ENCODE peak calls at places on chromosomes 6 and 20, in four cellular contexts. One of them, this sample, is unnamed.

GRCh38 chr20:59777814-59778575 is 155.4 kb downstream of the SYCP2 start:
- DNase-seq in OCI-LY7: no peak
- DNase-seq in fibroblast of pulmonary artery: no peak
- DNase-seq in CD8-positive, alpha-beta T cell: no peak
- DNase-seq in this sample: no peak

GRCh38 chr6:79231101-79231500 is 3.4 kb downstream of the HMGN3 start:
- DNase-seq in OCI-LY7: no peak
- DNase-seq in fibroblast of pulmonary artery: peak
- DNase-seq in CD8-positive, alpha-beta T cell: no peak
- DNase-seq in this sample: no peak

GRCh38 chr6:37007340-37008043 is 2.0 kb downstream of the FGD2 start:
- DNase-seq in OCI-LY7: peak
- DNase-seq in fibroblast of pulmonary artery: no peak
- DNase-seq in CD8-positive, alpha-beta T cell: no peak
- DNase-seq in this sample: no peak

GRCh38 chr6:155120034-155120433 is 124.9 kb downstream of the TIAM2 start:
- DNase-seq in OCI-LY7: no peak
- DNase-seq in CD8-positive, alpha-beta T cell: no peak
- DNase-seq in fibroblast of pulmonary artery: no peak
- DNase-seq in this sample: no peak

GRCh38 chr6:158536891-158537798 is 22.7 kb upstream of the TMEM181 start:
- DNase-seq in CD8-positive, alpha-beta T cell: no peak
- DNase-seq in OCI-LY7: no peak
- DNase-seq in fibroblast of pulmonary artery: peak
- DNase-seq in this sample: peak

GRCh38 chr6:44386364-44386928 is 1.1 kb upstream of the CDC5L start:
- DNase-seq in OCI-LY7: no peak
- DNase-seq in CD8-positive, alpha-beta T cell: no peak
- DNase-seq in fibroblast of pulmonary artery: no peak
- DNase-seq in this sample: no peak

GRCh38 chr6:157774153-157775135 is 48.6 kb upstream of the SNX9 start:
- DNase-seq in OCI-LY7: no peak
- DNase-seq in fibroblast of pulmonary artery: peak
- DNase-seq in CD8-positive, alpha-beta T cell: no peak
- DNase-seq in this sample: no peak

GRCh38 chr6:87297115-87297514 is 25.3 kb upstream of the SMIM8 start:
- DNase-seq in fibroblast of pulmonary artery: no peak
- DNase-seq in CD8-positive, alpha-beta T cell: no peak
- DNase-seq in OCI-LY7: no peak
- DNase-seq in this sample: no peak

GRCh38 chr6:146028250-146028789 is 542 bp upstream of the GRM1 start:
- DNase-seq in CD8-positive, alpha-beta T cell: peak
- DNase-seq in OCI-LY7: no peak
- DNase-seq in fibroblast of pulmonary artery: peak
- DNase-seq in this sample: peak

GRCh38 chr6:43373252-43373875 is 3.9 kb upstream of the ZNF318 start:
- DNase-seq in fibroblast of pulmonary artery: no peak
- DNase-seq in OCI-LY7: no peak
- DNase-seq in CD8-positive, alpha-beta T cell: no peak
- DNase-seq in this sample: no peak

GRCh38 chr6:43376551-43376981 is 7.1 kb upstream of the ZNF318 start:
- DNase-seq in CD8-positive, alpha-beta T cell: no peak
- DNase-seq in OCI-LY7: no peak
- DNase-seq in fibroblast of pulmonary artery: peak
- DNase-seq in this sample: no peak

GRCh38 chr6:43375693-43376092 is 6.2 kb upstream of the ZNF318 start:
- DNase-seq in fibroblast of pulmonary artery: no peak
- DNase-seq in OCI-LY7: no peak
- DNase-seq in CD8-positive, alpha-beta T cell: no peak
- DNase-seq in this sample: no peak

GRCh38 chr6:43378631-43379030 is 9.2 kb upstream of the ZNF318 start:
- DNase-seq in CD8-positive, alpha-beta T cell: no peak
- DNase-seq in fibroblast of pulmonary artery: no peak
- DNase-seq in OCI-LY7: no peak
- DNase-seq in this sample: no peak

GRCh38 chr6:43377710-43378229 is 8.3 kb upstream of the ZNF318 start:
- DNase-seq in CD8-positive, alpha-beta T cell: no peak
- DNase-seq in fibroblast of pulmonary artery: no peak
- DNase-seq in OCI-LY7: no peak
- DNase-seq in this sample: no peak
- TF ChIP-seq CTCF in CD8-positive, alpha-beta T cell: no peak
- TF ChIP-seq CTCF in fibroblast of pulmonary artery: no peak
- TF ChIP-seq CTCF in OCI-LY7: no peak
- TF ChIP-seq CTCF in this sample: no peak

GRCh38 chr20:35329435-35330139 is 37.4 kb upstream of the FAM83C start:
- DNase-seq in OCI-LY7: peak
- DNase-seq in CD8-positive, alpha-beta T cell: no peak
- DNase-seq in fibroblast of pulmonary artery: peak
- DNase-seq in this sample: peak
- TF ChIP-seq CTCF in OCI-LY7: peak
- TF ChIP-seq CTCF in CD8-positive, alpha-beta T cell: no peak
- TF ChIP-seq CTCF in fibroblast of pulmonary artery: peak
- TF ChIP-seq CTCF in this sample: peak

GRCh38 chr6:111564482-111564945 is 41.2 kb downstream of the TRAF3IP2 start:
- DNase-seq in CD8-positive, alpha-beta T cell: no peak
- DNase-seq in OCI-LY7: no peak
- DNase-seq in fibroblast of pulmonary artery: peak
- DNase-seq in this sample: peak

GRCh38 chr6:111562271-111562670 is 43.4 kb downstream of the TRAF3IP2 start:
- DNase-seq in CD8-positive, alpha-beta T cell: no peak
- DNase-seq in OCI-LY7: no peak
- DNase-seq in fibroblast of pulmonary artery: no peak
- DNase-seq in this sample: no peak

GRCh38 chr6:111565316-111566221 is 40.1 kb downstream of the TRAF3IP2 start:
- DNase-seq in OCI-LY7: peak
- DNase-seq in CD8-positive, alpha-beta T cell: no peak
- DNase-seq in fibroblast of pulmonary artery: no peak
- DNase-seq in this sample: no peak

GRCh38 chr6:111566222-111566717 is 39.4 kb downstream of the TRAF3IP2 start:
- DNase-seq in CD8-positive, alpha-beta T cell: no peak
- DNase-seq in fibroblast of pulmonary artery: no peak
- DNase-seq in OCI-LY7: peak
- DNase-seq in this sample: no peak

GRCh38 chr6:111563581-111563980 is 42.1 kb downstream of the TRAF3IP2 start:
- DNase-seq in CD8-positive, alpha-beta T cell: no peak
- DNase-seq in OCI-LY7: no peak
- DNase-seq in fibroblast of pulmonary artery: no peak
- DNase-seq in this sample: no peak
- TF ChIP-seq CTCF in CD8-positive, alpha-beta T cell: no peak
- TF ChIP-seq CTCF in OCI-LY7: no peak
- TF ChIP-seq CTCF in fibroblast of pulmonary artery: no peak
- TF ChIP-seq CTCF in this sample: no peak

DNA sequence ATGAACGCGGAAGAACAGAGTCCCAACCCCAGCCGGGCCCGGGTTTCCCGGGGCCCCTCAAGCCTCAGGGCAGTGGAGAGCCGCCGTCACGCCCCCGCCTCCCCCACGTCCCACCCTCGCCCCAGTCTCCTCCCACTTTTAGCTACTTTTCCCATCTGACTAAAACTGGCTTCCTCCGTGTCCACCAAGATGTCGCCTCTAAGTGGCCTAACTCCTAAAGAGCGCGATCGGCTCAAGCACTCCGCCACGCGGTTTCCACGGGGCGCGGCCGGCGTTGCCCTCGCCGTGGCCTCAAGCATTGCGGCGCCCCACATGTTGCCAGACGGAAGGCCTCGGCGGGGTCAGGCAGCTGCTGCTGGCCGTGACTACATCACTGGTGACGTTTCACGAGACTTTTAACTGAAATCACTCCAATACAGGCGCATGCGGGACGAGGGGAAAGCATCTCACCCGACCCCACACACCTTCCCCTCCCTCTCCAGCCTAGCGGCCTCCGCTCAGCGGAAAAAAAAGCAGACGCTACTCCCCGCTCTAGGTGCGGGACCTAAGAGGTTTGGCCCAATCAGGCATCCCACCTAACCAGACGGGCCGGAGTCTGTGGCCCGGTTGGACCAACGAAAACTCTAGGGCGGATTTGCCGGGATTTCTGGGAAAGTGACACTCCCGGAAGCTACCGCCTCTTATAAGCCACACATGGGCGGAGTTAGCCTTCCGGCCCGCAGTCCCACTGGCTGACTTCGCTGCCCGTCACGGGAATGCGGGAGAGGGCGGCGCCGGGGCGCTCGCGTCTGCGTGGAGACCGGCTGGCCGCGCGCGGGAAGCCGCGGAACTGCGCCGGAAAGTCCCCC is at the start of gene NXT1:
- DNase-seq in fibroblast of pulmonary artery: peak
- DNase-seq in OCI-LY7: peak
- DNase-seq in CD8-positive, alpha-beta T cell: peak
- DNase-seq in this sample: peak
- TF ChIP-seq CTCF in fibroblast of pulmonary artery: no peak
- TF ChIP-seq CTCF in OCI-LY7: peak
- TF ChIP-seq CTCF in CD8-positive, alpha-beta T cell: no peak
- TF ChIP-seq CTCF in this sample: no peak

DNA sequence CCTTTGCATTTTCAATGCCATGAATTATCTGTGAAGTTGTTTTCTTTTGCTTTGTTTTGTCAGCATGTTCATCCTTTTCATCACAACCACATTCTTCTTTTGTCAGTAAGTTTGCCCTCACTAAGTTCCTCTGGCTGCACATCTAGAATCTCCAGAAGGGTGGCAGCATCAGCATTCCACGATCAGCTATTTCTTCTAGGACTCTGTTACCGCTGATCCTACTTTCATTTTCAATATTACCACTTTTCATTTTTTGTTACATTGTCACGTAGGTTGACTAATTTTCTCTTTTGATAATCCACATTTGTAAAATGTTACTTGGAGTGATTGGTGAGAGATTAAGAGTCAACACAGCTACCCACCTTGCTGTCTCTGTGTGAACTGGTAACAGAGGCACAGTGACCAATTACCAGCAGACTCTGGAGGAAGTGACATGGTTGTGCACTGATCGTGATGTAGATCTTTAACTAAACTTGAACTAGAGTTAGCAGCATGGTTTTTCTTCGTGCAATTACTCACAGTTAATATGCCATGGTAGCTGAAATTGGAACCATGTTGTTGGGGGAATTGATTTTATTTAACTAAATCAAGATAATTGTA is 307.9 kb upstream of the SLC35B3 start:
- DNase-seq in CD8-positive, alpha-beta T cell: no peak
- DNase-seq in OCI-LY7: no peak
- DNase-seq in fibroblast of pulmonary artery: no peak
- DNase-seq in this sample: no peak
- TF ChIP-seq CTCF in CD8-positive, alpha-beta T cell: no peak
- TF ChIP-seq CTCF in OCI-LY7: no peak
- TF ChIP-seq CTCF in fibroblast of pulmonary artery: no peak
- TF ChIP-seq CTCF in this sample: no peak

DNA sequence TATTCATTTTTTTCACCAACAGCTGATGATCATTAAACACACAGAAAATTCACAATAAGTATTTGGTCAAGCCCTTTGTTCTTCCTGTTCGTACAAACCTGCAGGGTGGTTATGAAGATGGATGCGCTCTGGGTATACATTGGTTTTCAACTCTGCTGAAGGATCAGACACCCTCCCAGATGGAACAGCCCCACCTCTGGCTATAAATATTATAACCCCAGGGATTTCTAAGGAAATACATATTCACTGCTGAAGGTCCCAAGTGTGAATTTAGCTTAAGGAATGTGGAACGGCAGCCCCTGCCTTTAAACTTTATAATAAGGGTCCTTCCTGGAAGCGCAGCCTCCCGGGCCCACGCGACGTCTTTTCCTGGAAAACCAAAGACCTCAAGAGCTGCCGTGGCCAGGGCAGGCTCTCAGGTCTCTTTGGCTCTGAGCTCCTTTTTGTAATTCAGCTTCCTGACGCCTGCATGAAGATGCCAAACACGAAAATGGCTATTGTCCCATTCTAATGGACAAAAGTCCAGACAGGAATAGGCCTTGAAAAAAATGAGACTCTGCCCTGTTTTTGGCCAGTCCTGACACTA is 172.4 kb upstream of the SSTR4 start:
- DNase-seq in fibroblast of pulmonary artery: no peak
- DNase-seq in OCI-LY7: no peak
- DNase-seq in CD8-positive, alpha-beta T cell: no peak
- DNase-seq in this sample: no peak
- TF ChIP-seq CTCF in fibroblast of pulmonary artery: peak
- TF ChIP-seq CTCF in OCI-LY7: no peak
- TF ChIP-seq CTCF in CD8-positive, alpha-beta T cell: no peak
- TF ChIP-seq CTCF in this sample: no peak

DNA sequence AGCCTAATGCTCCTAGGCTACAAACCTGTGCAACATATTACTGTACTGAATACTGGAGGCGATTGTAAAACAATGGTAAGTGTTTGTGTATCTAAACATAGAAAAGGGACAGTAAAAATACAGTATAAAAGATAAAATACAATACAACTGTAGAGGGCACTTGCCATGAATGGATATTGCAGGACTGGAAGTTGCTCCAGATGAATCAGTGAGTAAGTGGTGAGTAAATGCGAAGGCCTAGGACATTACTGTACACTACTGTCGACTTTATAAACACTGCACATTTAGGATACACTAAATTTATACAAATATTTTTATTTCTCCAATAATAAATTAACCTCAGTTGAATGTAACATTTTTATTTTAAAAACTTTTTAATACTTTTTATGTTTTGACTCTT is 485.0 kb downstream of the MMUT start:
- DNase-seq in CD8-positive, alpha-beta T cell: no peak
- DNase-seq in OCI-LY7: no peak
- DNase-seq in fibroblast of pulmonary artery: no peak
- DNase-seq in this sample: no peak
- TF ChIP-seq CTCF in CD8-positive, alpha-beta T cell: no peak
- TF ChIP-seq CTCF in OCI-LY7: no peak
- TF ChIP-seq CTCF in fibroblast of pulmonary artery: no peak
- TF ChIP-seq CTCF in this sample: no peak

DNA sequence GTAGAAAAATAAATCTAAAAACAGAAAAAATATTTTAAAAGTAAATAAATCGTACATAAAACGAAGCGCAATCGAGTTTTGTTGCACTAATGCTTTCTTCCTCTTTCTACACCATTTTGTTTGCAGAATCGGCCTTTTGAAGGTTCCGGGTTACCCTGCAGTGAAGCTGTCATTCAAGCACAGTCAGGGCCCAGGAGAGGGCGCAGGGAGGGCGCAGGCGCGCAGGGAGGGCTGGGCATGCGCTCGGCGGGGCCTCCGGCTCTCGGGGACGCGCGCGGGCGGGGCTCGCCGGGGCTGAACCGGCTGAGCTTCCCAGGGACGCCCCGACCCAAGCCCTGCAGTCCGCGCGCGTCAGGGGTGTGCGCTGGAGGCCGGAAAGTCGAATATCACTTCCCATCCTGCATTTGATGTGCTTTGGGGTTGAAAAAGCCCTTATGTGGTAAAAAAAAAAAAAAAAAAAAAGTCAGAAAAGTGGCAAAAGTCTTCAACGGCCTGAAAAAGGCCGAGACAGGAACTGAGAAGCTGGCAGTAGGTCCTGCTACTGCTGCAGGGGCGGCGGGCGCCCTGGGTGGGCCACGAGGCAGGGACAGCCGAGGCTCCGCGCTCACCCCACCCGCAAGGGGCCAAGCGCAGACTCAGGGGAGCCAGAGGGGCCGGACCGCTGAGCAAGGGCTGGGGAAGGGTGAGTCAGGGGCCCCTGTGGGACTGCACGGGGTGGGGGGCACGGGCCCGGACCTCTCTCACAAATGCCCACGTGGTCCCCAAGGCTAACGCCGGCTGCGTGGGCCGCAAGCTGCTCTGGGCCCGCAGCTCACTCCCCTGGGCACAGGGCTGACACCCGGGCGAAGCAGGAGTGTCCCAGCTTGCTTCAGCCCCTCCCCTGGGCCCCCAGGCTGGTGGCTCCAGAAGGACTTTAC is 40.5 kb downstream of the THBS2 start:
- DNase-seq in OCI-LY7: peak
- DNase-seq in CD8-positive, alpha-beta T cell: peak
- DNase-seq in fibroblast of pulmonary artery: peak
- DNase-seq in this sample: peak
- TF ChIP-seq CTCF in OCI-LY7: peak
- TF ChIP-seq CTCF in CD8-positive, alpha-beta T cell: no peak
- TF ChIP-seq CTCF in fibroblast of pulmonary artery: peak
- TF ChIP-seq CTCF in this sample: peak

GRCh38 chr6:1552296-1552761 is 57.4 kb upstream of the FOXC1 start:
- DNase-seq in fibroblast of pulmonary artery: peak
- DNase-seq in CD8-positive, alpha-beta T cell: no peak
- DNase-seq in OCI-LY7: peak
- DNase-seq in this sample: no peak
- TF ChIP-seq CTCF in fibroblast of pulmonary artery: peak
- TF ChIP-seq CTCF in CD8-positive, alpha-beta T cell: no peak
- TF ChIP-seq CTCF in OCI-LY7: peak
- TF ChIP-seq CTCF in this sample: peak